ENCODE peak calls at places on chromosomes 1 and 21, in seven cellular contexts. One of them, this sample, is unnamed.
A peak's percentile ranks its signal among the peaks of the same experiment; 100 is the strongest.

GRCh38 chr1:38559180-38559874 is 300.2 kb downstream of the RRAGC start:
- DNase-seq in GM12865: peak; percentile 94
- DNase-seq in RWPE2: no peak
- DNase-seq in A549: no peak
- DNase-seq in coronary artery: no peak
- DNase-seq in fibroblast of lung: no peak
- DNase-seq in heart left ventricle: no peak
- DNase-seq in this sample: peak; percentile 77

GRCh38 chr1:30323841-30324240 is 399.5 kb downstream of the MATN1 start:
- DNase-seq in GM12865: no peak
- DNase-seq in RWPE2: no peak
- DNase-seq in A549: no peak
- DNase-seq in coronary artery: peak; percentile 56
- DNase-seq in fibroblast of lung: no peak
- DNase-seq in heart left ventricle: no peak
- DNase-seq in this sample: no peak

GRCh38 chr1:213507472-213508223 is 456.6 kb downstream of the RPS6KC1 start:
- DNase-seq in GM12865: no peak
- DNase-seq in RWPE2: no peak
- DNase-seq in A549: no peak
- DNase-seq in coronary artery: no peak
- DNase-seq in fibroblast of lung: no peak
- DNase-seq in heart left ventricle: no peak
- DNase-seq in this sample: no peak

GRCh38 chr21:42685036-42685435 is 31.6 kb downstream of the PDE9A start:
- DNase-seq in GM12865: no peak
- DNase-seq in RWPE2: peak; percentile 45
- DNase-seq in A549: no peak
- DNase-seq in coronary artery: no peak
- DNase-seq in fibroblast of lung: no peak
- DNase-seq in heart left ventricle: no peak
- DNase-seq in this sample: no peak

GRCh38 chr1:163796394-163796821 is 474.7 kb downstream of the NUF2 start:
- DNase-seq in GM12865: no peak
- DNase-seq in RWPE2: no peak
- DNase-seq in A549: peak; percentile 29
- DNase-seq in coronary artery: no peak
- DNase-seq in fibroblast of lung: peak; percentile 20
- DNase-seq in heart left ventricle: no peak
- DNase-seq in this sample: no peak

GRCh38 chr1:165067829-165068228 is 288.7 kb downstream of the LMX1A start:
- DNase-seq in GM12865: no peak
- DNase-seq in RWPE2: no peak
- DNase-seq in A549: no peak
- DNase-seq in coronary artery: no peak
- DNase-seq in fibroblast of lung: no peak
- DNase-seq in heart left ventricle: no peak
- DNase-seq in this sample: no peak

GRCh38 chr1:58584082-58584895 is 7.2 kb upstream of the TACSTD2 start:
- DNase-seq in GM12865: peak; percentile 80
- DNase-seq in RWPE2: peak; percentile 93
- DNase-seq in A549: peak; percentile 66
- DNase-seq in coronary artery: peak; percentile 89
- DNase-seq in fibroblast of lung: peak; percentile 97
- DNase-seq in heart left ventricle: peak; percentile 51
- DNase-seq in this sample: peak; percentile 39

GRCh38 chr21:36700961-36701911 is 2.3 kb downstream of the SIM2 start:
- DNase-seq in GM12865: no peak
- DNase-seq in RWPE2: no peak
- DNase-seq in A549: no peak
- DNase-seq in coronary artery: peak; percentile 58
- DNase-seq in fibroblast of lung: no peak
- DNase-seq in heart left ventricle: no peak
- DNase-seq in this sample: peak; percentile 19

GRCh38 chr1:89047734-89048133 is 17.3 kb downstream of the GBP1 start:
- DNase-seq in GM12865: no peak
- DNase-seq in RWPE2: no peak
- DNase-seq in A549: no peak
- DNase-seq in coronary artery: no peak
- DNase-seq in fibroblast of lung: peak; percentile 93
- DNase-seq in heart left ventricle: no peak
- DNase-seq in this sample: no peak

GRCh38 chr1:109041614-109042473 is at the start of gene WDR47:
- DNase-seq in GM12865: peak; percentile 99
- DNase-seq in RWPE2: peak; percentile 97
- DNase-seq in A549: peak; percentile 93
- DNase-seq in coronary artery: peak; percentile 98
- DNase-seq in fibroblast of lung: peak; percentile 93
- DNase-seq in heart left ventricle: peak; percentile 98
- DNase-seq in this sample: peak; percentile 99
- TF ChIP-seq CTCF in GM12865: no peak
- TF ChIP-seq CTCF in RWPE2: no peak
- TF ChIP-seq CTCF in A549: no peak
- TF ChIP-seq CTCF in coronary artery: no peak
- TF ChIP-seq CTCF in fibroblast of lung: no peak
- TF ChIP-seq CTCF in heart left ventricle: no peak
- TF ChIP-seq CTCF in this sample: no peak

GRCh38 chr1:14437410-14437913 is 161.0 kb upstream of the KAZN start:
- DNase-seq in GM12865: no peak
- DNase-seq in RWPE2: no peak
- DNase-seq in A549: no peak
- DNase-seq in coronary artery: no peak
- DNase-seq in fibroblast of lung: no peak
- DNase-seq in heart left ventricle: no peak
- DNase-seq in this sample: no peak

GRCh38 chr1:14438127-14438769 is 160.2 kb upstream of the KAZN start:
- DNase-seq in GM12865: no peak
- DNase-seq in RWPE2: no peak
- DNase-seq in A549: no peak
- DNase-seq in coronary artery: no peak
- DNase-seq in fibroblast of lung: no peak
- DNase-seq in heart left ventricle: no peak
- DNase-seq in this sample: no peak

GRCh38 chr1:14439015-14439414 is 159.5 kb upstream of the KAZN start:
- DNase-seq in GM12865: no peak
- DNase-seq in RWPE2: no peak
- DNase-seq in A549: no peak
- DNase-seq in coronary artery: no peak
- DNase-seq in fibroblast of lung: peak; percentile 37
- DNase-seq in heart left ventricle: no peak
- DNase-seq in this sample: no peak

GRCh38 chr1:14440166-14440565 is 158.3 kb upstream of the KAZN start:
- DNase-seq in GM12865: no peak
- DNase-seq in RWPE2: no peak
- DNase-seq in A549: no peak
- DNase-seq in coronary artery: no peak
- DNase-seq in fibroblast of lung: no peak
- DNase-seq in heart left ventricle: no peak
- DNase-seq in this sample: no peak

DNA sequence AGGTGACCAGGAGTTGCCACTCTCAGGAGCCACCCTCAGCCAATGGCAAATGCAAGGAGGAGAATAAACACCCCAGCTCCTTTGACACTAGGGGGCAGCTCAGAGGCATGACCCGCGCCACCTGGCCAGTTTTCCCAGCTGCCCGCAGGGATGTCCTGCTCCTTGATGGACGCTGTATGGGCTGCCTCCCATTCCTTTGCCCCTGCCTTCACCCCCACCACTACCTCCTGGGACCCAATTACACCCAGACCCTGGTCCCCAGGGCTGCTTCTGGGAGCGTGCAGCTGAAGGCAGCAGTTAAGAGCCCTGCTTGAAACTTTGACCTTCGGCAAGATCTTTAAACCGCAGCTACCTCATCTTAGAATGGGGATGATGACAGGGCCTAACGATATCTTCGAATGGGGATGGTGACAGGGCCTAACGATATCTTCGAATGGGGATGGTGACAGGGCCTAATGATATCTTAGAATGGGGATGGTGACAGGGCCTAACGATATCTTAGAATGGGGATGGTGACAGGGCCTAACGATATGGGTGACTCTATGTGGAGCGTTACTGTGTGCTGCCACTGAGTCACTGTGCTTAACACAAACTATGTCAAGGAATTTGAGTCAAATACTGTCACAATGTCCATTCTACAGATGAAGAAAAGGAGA is 163.0 kb upstream of the KAZN start:
- DNase-seq in GM12865: no peak
- DNase-seq in RWPE2: no peak
- DNase-seq in A549: no peak
- DNase-seq in coronary artery: no peak
- DNase-seq in fibroblast of lung: no peak
- DNase-seq in heart left ventricle: no peak
- DNase-seq in this sample: peak; percentile 21
- TF ChIP-seq CTCF in GM12865: peak; percentile 3
- TF ChIP-seq CTCF in RWPE2: no peak
- TF ChIP-seq CTCF in A549: no peak
- TF ChIP-seq CTCF in coronary artery: no peak
- TF ChIP-seq CTCF in fibroblast of lung: no peak
- TF ChIP-seq CTCF in heart left ventricle: no peak
- TF ChIP-seq CTCF in this sample: no peak

GRCh38 chr21:25350056-25350455 is 257.2 kb downstream of the MRPL39 start:
- DNase-seq in GM12865: peak; percentile 46
- DNase-seq in RWPE2: no peak
- DNase-seq in A549: no peak
- DNase-seq in coronary artery: no peak
- DNase-seq in fibroblast of lung: peak; percentile 32
- DNase-seq in heart left ventricle: no peak
- DNase-seq in this sample: peak; percentile 20
- TF ChIP-seq CTCF in GM12865: peak; percentile 38
- TF ChIP-seq CTCF in RWPE2: peak; percentile 76
- TF ChIP-seq CTCF in A549: no peak
- TF ChIP-seq CTCF in coronary artery: no peak
- TF ChIP-seq CTCF in fibroblast of lung: peak; percentile 70
- TF ChIP-seq CTCF in heart left ventricle: no peak
- TF ChIP-seq CTCF in this sample: peak; percentile 38

DNA sequence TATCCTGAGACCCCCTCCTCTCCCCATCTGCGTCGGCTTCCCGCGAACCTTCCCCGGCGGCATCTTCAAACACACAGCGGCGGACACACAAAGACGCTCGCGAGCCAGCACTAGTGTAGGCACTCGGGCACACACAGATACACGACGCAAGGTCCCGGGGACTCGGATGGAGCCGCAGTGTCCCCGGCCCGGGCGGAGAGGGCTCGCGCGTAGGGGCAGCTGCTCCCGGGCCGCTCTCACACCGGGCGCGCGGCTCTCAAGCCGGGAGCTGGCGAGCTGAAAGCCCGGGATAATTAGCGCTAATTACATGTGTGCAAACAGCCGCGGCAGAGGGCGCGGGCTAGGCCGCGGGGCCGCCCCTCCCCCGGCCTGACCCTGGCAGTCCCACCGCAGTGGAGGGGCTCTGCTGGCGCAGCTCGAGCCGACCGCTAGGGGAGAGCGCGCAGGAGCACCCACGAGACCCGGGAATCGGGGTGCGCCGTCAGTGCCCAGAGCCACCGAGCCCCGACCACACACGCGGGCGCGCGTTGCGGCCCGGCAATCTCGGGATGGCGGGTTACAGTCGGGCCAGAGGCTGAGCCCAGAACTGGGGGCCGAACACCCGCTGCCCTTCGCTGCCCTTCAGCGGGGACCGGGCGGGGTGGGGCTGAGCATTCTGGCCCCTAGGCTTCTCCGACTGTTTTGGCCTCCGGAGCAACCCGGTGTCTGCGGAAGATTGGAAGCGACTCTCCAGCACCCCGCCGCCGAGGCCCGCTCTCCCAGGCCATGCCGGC is 271.6 kb downstream of the FOXD2 start:
- DNase-seq in GM12865: no peak
- DNase-seq in RWPE2: no peak
- DNase-seq in A549: peak; percentile 44
- DNase-seq in coronary artery: no peak
- DNase-seq in fibroblast of lung: no peak
- DNase-seq in heart left ventricle: peak; percentile 35
- DNase-seq in this sample: peak; percentile 49
- TF ChIP-seq CTCF in GM12865: peak; percentile 5
- TF ChIP-seq CTCF in RWPE2: no peak
- TF ChIP-seq CTCF in A549: peak; percentile 18
- TF ChIP-seq CTCF in coronary artery: no peak
- TF ChIP-seq CTCF in fibroblast of lung: peak; percentile 18
- TF ChIP-seq CTCF in heart left ventricle: peak; percentile 34
- TF ChIP-seq CTCF in this sample: no peak

GRCh38 chr1:225934711-225935110 is 6.3 kb downstream of the LEFTY2 start:
- DNase-seq in GM12865: no peak
- DNase-seq in RWPE2: no peak
- DNase-seq in A549: no peak
- DNase-seq in coronary artery: no peak
- DNase-seq in fibroblast of lung: no peak
- DNase-seq in heart left ventricle: no peak
- DNase-seq in this sample: no peak

GRCh38 chr1:225937048-225937968 is 3.7 kb downstream of the LEFTY2 start:
- DNase-seq in GM12865: no peak
- DNase-seq in RWPE2: no peak
- DNase-seq in A549: no peak
- DNase-seq in coronary artery: no peak
- DNase-seq in fibroblast of lung: no peak
- DNase-seq in heart left ventricle: no peak
- DNase-seq in this sample: no peak

GRCh38 chr1:225928186-225929175 is 4.4 kb upstream of the PYCR2 start:
- DNase-seq in GM12865: no peak
- DNase-seq in RWPE2: no peak
- DNase-seq in A549: no peak
- DNase-seq in coronary artery: no peak
- DNase-seq in fibroblast of lung: no peak
- DNase-seq in heart left ventricle: no peak
- DNase-seq in this sample: no peak

GRCh38 chr1:225931270-225932129 is 7.5 kb upstream of the PYCR2 start:
- DNase-seq in GM12865: no peak
- DNase-seq in RWPE2: no peak
- DNase-seq in A549: no peak
- DNase-seq in coronary artery: no peak
- DNase-seq in fibroblast of lung: no peak
- DNase-seq in heart left ventricle: no peak
- DNase-seq in this sample: no peak

GRCh38 chr1:225933072-225933471 is 7.9 kb downstream of the LEFTY2 start:
- DNase-seq in GM12865: no peak
- DNase-seq in RWPE2: no peak
- DNase-seq in A549: peak; percentile 30
- DNase-seq in coronary artery: no peak
- DNase-seq in fibroblast of lung: peak; percentile 71
- DNase-seq in heart left ventricle: no peak
- DNase-seq in this sample: no peak
- TF ChIP-seq CTCF in GM12865: no peak
- TF ChIP-seq CTCF in RWPE2: no peak
- TF ChIP-seq CTCF in A549: no peak
- TF ChIP-seq CTCF in coronary artery: no peak
- TF ChIP-seq CTCF in fibroblast of lung: no peak
- TF ChIP-seq CTCF in heart left ventricle: no peak
- TF ChIP-seq CTCF in this sample: no peak